ENCODE peak calls at places on chromosomes 1 and 21, in five cellular contexts. D is H9; G is CD4-positive, alpha-beta T cell; C is SK-N-SH; Q is AG04450. E is an unnamed sample.

GRCh38 chr1:32981003-32981909 is 16.6 kb upstream of the RNF19B start:
- DNase-seq in D (no peak), G (peak; percentile 36), C (no peak), Q (peak; percentile 50), E (peak; percentile 95)

GRCh38 chr21:35266546-35266945 is 217.4 kb upstream of the RUNX1 start:
- DNase-seq in D (no peak), G (no peak), C (no peak), Q (no peak), E (peak; percentile 57)

GRCh38 chr1:112417985-112418607 is 22.1 kb downstream of the CTTNBP2NL start:
- DNase-seq in D (no peak), G (no peak), C (peak; percentile 32), Q (no peak), E (no peak)

GRCh38 chr1:67575861-67576260 is 109.1 kb upstream of the GADD45A start:
- DNase-seq in D (no peak), G (no peak), C (no peak), Q (peak; percentile 75), E (peak; percentile 100)

GRCh38 chr1:152182942-152183341 is 23.9 kb upstream of the RPTN start:
- DNase-seq in D (no peak), G (no peak), C (no peak), Q (no peak), E (peak; percentile 92)

GRCh38 chr1:8104278-8105236 is 78.4 kb upstream of the ERRFI1 start:
- DNase-seq in D (no peak), G (no peak), C (no peak), Q (no peak), E (no peak)

GRCh38 chr1:1291611-1292441 is 11.6 kb downstream of the SCNN1D start:
- DNase-seq in D (peak; percentile 84), G (peak; percentile 55), C (peak; percentile 84), Q (no peak), E (peak; percentile 26)

GRCh38 chr1:219304227-219305226 is 130.8 kb downstream of the LYPLAL1 start:
- DNase-seq in D (no peak), G (no peak), C (peak; percentile 10), Q (no peak), E (peak; percentile 37)

GRCh38 chr1:71587961-71588360 is 507.1 kb upstream of the ZRANB2 start:
- DNase-seq in D (no peak), G (no peak), C (no peak), Q (peak; percentile 4), E (no peak)

GRCh38 chr21:31902438-31902837 is 29.6 kb downstream of the HUNK start:
- DNase-seq in D (no peak), G (no peak), C (no peak), Q (no peak), E (no peak)

DNA sequence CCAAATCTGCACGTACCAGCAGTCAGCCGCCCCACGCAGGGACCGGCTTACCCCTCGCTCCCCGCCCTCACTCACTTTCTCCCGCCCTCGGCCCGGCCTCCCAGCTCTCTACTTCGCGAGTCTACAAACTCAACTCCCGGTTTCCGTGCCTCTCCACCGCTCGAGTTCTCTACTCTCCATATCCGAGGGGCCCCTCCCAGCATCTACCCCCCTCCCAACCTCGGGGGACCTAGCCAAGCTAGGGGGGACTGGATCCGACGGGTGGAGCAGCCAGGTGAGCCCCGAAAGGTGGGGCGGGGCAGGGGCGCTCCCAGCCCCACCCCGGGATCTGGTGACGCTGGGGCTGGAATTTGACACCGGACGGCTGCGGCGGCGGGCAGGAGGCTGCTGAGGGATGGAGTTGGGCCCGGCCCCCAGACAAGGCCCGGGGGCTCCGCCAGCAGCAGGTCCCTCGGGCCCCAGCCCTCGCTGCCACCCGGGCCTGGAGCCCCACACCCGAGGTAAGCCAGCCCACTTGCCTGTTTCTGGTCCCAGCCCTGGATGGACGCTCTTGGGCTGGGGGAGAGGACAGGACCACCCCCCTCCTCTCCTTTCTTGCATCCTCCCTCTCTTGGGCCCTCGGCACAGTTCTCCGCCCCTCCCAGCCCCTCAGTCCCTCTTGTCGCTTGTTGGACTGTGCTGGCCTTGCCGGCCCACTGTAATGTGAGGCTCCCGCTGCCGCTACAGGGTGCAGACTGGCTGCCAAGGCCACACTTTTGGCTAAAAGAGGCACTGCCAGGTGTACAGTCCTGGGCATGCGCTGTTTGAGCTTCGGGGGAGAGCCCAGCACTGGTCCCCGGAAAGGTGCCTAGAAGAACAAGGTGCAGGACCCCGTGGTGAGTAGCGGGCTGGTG is at the start of gene ARTN:
- DNase-seq in D (peak; percentile 85), G (no peak), C (no peak), Q (no peak), E (no peak)
- H3K27ac ChIP-seq in D (no peak within 1 kb of the TSS), G (no peak within 1 kb of the TSS), C (no peak within 1 kb of the TSS), Q (no peak within 1 kb of the TSS), E (peak within 1 kb of the TSS; percentile 98)

GRCh38 chr1:19901653-19902052 is 19.5 kb downstream of the OTUD3 start:
- DNase-seq in D (no peak), G (no peak), C (no peak), Q (no peak), E (no peak)
- H3K27ac ChIP-seq in D (no peak overlapping the region), G (no peak overlapping the region), C (no peak overlapping the region), Q (no peak overlapping the region), E (no peak overlapping the region)

GRCh38 chr1:167899253-167899681 is 14.7 kb downstream of the ADCY10 start:
- DNase-seq in D (no peak), G (no peak), C (no peak), Q (no peak), E (no peak)
- H3K27ac ChIP-seq in D (no peak overlapping the region), G (no peak overlapping the region), C (no peak overlapping the region), Q (no peak overlapping the region), E (no peak overlapping the region)

GRCh38 chr1:117416004-117416403 is 48.8 kb downstream of the MAN1A2 start:
- DNase-seq in D (no peak), G (no peak), C (no peak), Q (no peak), E (no peak)
- H3K27ac ChIP-seq in D (no peak overlapping the region), G (no peak overlapping the region), C (no peak overlapping the region), Q (no peak overlapping the region), E (no peak overlapping the region)

DNA sequence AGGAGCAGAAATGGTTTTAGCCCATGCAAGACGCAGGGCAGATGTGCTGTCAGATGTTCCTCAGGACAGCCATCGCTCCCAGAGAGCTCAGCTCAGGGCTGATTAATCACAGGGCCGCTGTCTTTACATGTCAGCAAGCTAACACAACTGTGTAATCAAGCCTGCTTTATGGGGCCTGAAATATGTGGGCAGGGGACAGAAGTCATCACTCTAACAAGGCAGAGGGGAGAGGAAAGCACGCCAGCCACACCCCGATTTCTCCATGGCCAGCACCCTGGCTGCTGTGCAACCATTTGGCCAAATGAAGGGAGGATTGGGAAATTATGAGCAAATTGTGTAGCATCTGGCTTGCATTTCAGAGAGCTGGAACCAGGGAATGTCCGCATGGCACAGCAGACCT is 368.8 kb downstream of the NPHP4 start:
- DNase-seq in D (no peak), G (no peak), C (no peak), Q (no peak), E (no peak)
- H3K27ac ChIP-seq in D (no peak overlapping the region), G (no peak overlapping the region), C (no peak overlapping the region), Q (no peak overlapping the region), E (peak overlapping the region; percentile 3)

E was measured in epithelial cell of prostate.